ENCODE peak calls at places on chromosome 7, in nine cellular contexts. C is left lung; A is stomach; V is fibroblast of lung; P is psoas muscle; S is CD8-positive, alpha-beta T cell; Y is ovary; L is AG10803; Z is cardiac fibroblast. U is an unnamed sample.

GRCh38 chr7:21550821-21551531 is 8.1 kb downstream of the DNAH11 start:
- DNase-seq in C (no peak), A (no peak), V (no peak), P (no peak), S (no peak), Y (no peak), L (no peak), Z (peak), U (no peak)

GRCh38 chr7:105296491-105296890 is 92.2 kb downstream of the SRPK2 start:
- DNase-seq in C (no peak), A (no peak), V (no peak), P (no peak), S (no peak), Y (no peak), L (no peak), Z (peak), U (no peak)

GRCh38 chr7:84021292-84021898 is 173.2 kb downstream of the SEMA3A start:
- DNase-seq in C (no peak), A (no peak), V (peak), P (no peak), S (no peak), Y (no peak), L (peak), Z (peak), U (no peak)

GRCh38 chr7:30721211-30721610 is 30.7 kb upstream of the INMT start:
- DNase-seq in C (no peak), A (no peak), V (no peak), P (no peak), S (no peak), Y (no peak), L (no peak), Z (no peak), U (no peak)

GRCh38 chr7:43954524-43955228 is 28.4 kb downstream of the UBE2D4 start:
- DNase-seq in C (no peak), A (peak), V (peak), P (no peak), S (no peak), Y (no peak), L (peak), Z (peak), U (peak)

GRCh38 chr7:98755138-98755898 is 114.5 kb downstream of the TMEM130 start:
- DNase-seq in C (no peak), A (no peak), V (no peak), P (no peak), S (no peak), Y (no peak), L (no peak), Z (no peak), U (no peak)

GRCh38 chr7:100641463-100641859 is at the start of gene TFR2:
- DNase-seq in C (no peak), A (no peak), V (no peak), P (no peak), S (no peak), Y (no peak), L (no peak), Z (no peak), U (no peak)

GRCh38 chr7:45714521-45714820 is 140.3 kb downstream of the ADCY1 start:
- DNase-seq in C (no peak), A (no peak), V (no peak), P (no peak), S (no peak), Y (no peak), L (no peak), Z (no peak), U (no peak)

GRCh38 chr7:148941598-148942280 is 57.6 kb upstream of the EZH2 start:
- DNase-seq in C (peak), A (peak), V (peak), P (peak), S (peak), Y (peak), L (peak), Z (peak), U (no peak)

GRCh38 chr7:1720325-1720724 is 50.2 kb downstream of the ELFN1 start:
- DNase-seq in C (no peak), A (no peak), V (no peak), P (no peak), S (no peak), Y (no peak), L (no peak), Z (no peak), U (no peak)

GRCh38 chr7:15015545-15016314 is 113.2 kb upstream of the DGKB start:
- DNase-seq in C (no peak), A (peak), V (peak), P (no peak), S (no peak), Y (no peak), L (peak), Z (peak), U (peak)

GRCh38 chr7:12281026-12281425 is 69.9 kb downstream of the TMEM106B start:
- DNase-seq in C (no peak), A (no peak), V (peak), P (no peak), S (no peak), Y (no peak), L (no peak), Z (peak), U (no peak)

GRCh38 chr7:4100691-4101090 is 581.4 kb upstream of the FOXK1 start:
- DNase-seq in C (no peak), A (no peak), V (no peak), P (no peak), S (no peak), Y (no peak), L (no peak), Z (no peak), U (no peak)

GRCh38 chr7:4099651-4100050 is 582.4 kb upstream of the FOXK1 start:
- DNase-seq in C (no peak), A (no peak), V (no peak), P (no peak), S (no peak), Y (no peak), L (no peak), Z (no peak), U (no peak)

GRCh38 chr7:4100148-4100547 is 581.9 kb upstream of the FOXK1 start:
- DNase-seq in C (no peak), A (no peak), V (no peak), P (no peak), S (no peak), Y (no peak), L (no peak), Z (no peak), U (no peak)

GRCh38 chr7:4102231-4102841 is 579.8 kb upstream of the FOXK1 start:
- DNase-seq in C (no peak), A (no peak), V (no peak), P (no peak), S (no peak), Y (no peak), L (no peak), Z (no peak), U (no peak)

GRCh38 chr7:4103352-4104091 is 578.6 kb upstream of the FOXK1 start:
- DNase-seq in C (no peak), A (no peak), V (peak), P (no peak), S (no peak), Y (no peak), L (no peak), Z (peak), U (no peak)
- TF ChIP-seq CTCF in C (no peak), A (no peak), V (peak), P (no peak), S (no peak), Y (no peak), L (no peak), Z (no peak), U (no peak)

GRCh38 chr7:22730921-22731654 is 4.1 kb downstream of the IL6 start:
- DNase-seq in C (no peak), A (no peak), V (peak), P (no peak), S (no peak), Y (no peak), L (peak), Z (peak), U (peak)

GRCh38 chr7:22726849-22727792 is at the start of gene IL6:
- DNase-seq in C (peak), A (peak), V (peak), P (peak), S (peak), Y (peak), L (peak), Z (peak), U (peak)

GRCh38 chr7:22726345-22726848 is 603 bp upstream of the IL6 start:
- DNase-seq in C (peak), A (peak), V (peak), P (peak), S (peak), Y (peak), L (peak), Z (peak), U (no peak)

GRCh38 chr7:22729180-22729579 is 2.2 kb downstream of the IL6 start:
- DNase-seq in C (no peak), A (no peak), V (peak), P (no peak), S (no peak), Y (no peak), L (peak), Z (no peak), U (no peak)

GRCh38 chr7:22728416-22729029 is 1.5 kb downstream of the IL6 start:
- DNase-seq in C (no peak), A (no peak), V (peak), P (no peak), S (no peak), Y (no peak), L (peak), Z (peak), U (no peak)
- H3K4me3 ChIP-seq in C (peak), A (no peak), V (peak), P (peak), S (no peak), Y (no peak), L (peak), Z (peak), U (peak)

GRCh38 chr7:32761451-32762320 is 129.9 kb downstream of the KBTBD2 start:
- DNase-seq in C (no peak), A (no peak), V (peak), P (no peak), S (no peak), Y (no peak), L (no peak), Z (no peak), U (no peak)
- TF ChIP-seq CTCF in C (no peak), A (no peak), V (no peak), P (no peak), S (no peak), Y (no peak), L (no peak), Z (no peak), U (no peak)

DNA sequence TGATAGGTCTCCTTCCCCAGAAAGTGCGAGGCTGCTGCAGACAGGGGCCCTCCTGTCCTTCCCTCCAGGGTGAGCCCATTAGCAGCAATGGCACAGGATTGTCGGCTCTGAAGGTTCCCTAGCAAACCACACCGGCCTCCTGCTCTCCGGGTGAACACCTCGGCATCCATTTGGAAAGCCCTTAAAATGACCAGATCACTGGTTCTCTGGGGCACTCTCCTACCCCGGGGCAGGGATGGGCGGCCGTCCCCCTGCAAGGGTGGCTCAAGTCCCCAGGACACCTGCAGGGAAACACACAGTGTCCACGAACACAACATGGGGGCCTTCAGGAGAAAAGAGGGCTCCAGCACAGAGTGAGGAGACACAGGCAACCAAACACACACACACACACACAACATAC is 459.1 kb downstream of the PTPRN2 start:
- DNase-seq in C (no peak), A (no peak), V (no peak), P (peak), S (no peak), Y (no peak), L (no peak), Z (no peak), U (no peak)
- H3K4me3 ChIP-seq in C (no peak), A (no peak), V (no peak), P (no peak), S (no peak), Y (no peak), L (no peak), Z (no peak), U (no peak)

GRCh38 chr7:151448261-151449252 is 8.6 kb upstream of the CRYGN start:
- DNase-seq in C (peak), A (peak), V (peak), P (peak), S (peak), Y (peak), L (peak), Z (peak), U (no peak)
- TF ChIP-seq CTCF in C (peak), A (peak), V (peak), P (peak), S (peak), Y (peak), L (peak), Z (peak), U (peak)

GRCh38 chr7:94912085-94912484 is 4.7 kb downstream of the PPP1R9A start:
- DNase-seq in C (no peak), A (no peak), V (peak), P (no peak), S (no peak), Y (no peak), L (no peak), Z (no peak), U (no peak)
- H3K4me3 ChIP-seq in C (no peak), A (no peak), V (no peak), P (peak), S (no peak), Y (no peak), L (no peak), Z (no peak), U (no peak)